ENCODE peak calls at places on chromosome 13, in eight cellular contexts. N is endothelial cell of umbilical vein, O is HCT116, E is K562, B is GM12878, J is H1, Q is SK-N-SH, V is HepG2. M is an unnamed sample.

GRCh38 chr13:114043421-114044053 is 69.7 kb upstream of the C13orf46 start:
- DNase-seq in B (no peak), E (no peak), Q (peak), V (peak), N (no peak), O (no peak), J (no peak), M (no peak)

GRCh38 chr13:59543418-59543817 is 620.3 kb downstream of the DIAPH3 start:
- DNase-seq in O (no peak), B (no peak), Q (no peak), J (no peak), E (no peak), N (no peak), V (no peak), M (peak)

GRCh38 chr13:27024781-27025492 is 146.7 kb downstream of the USP12 start:
- DNase-seq in J (no peak), E (no peak), O (no peak), Q (no peak), V (peak), N (no peak), B (no peak), M (no peak)

GRCh38 chr13:46181799-46182490 is at the start of gene LCP1:
- DNase-seq in V (no peak), O (no peak), Q (no peak), B (peak), E (peak), N (no peak), J (no peak), M (no peak)

GRCh38 chr13:75383064-75383715 is 98.8 kb downstream of the TBC1D4 start:
- DNase-seq in J (no peak), Q (no peak), V (no peak), O (no peak), E (no peak), N (no peak), B (no peak), M (no peak)

GRCh38 chr13:80255946-80256345 is 85.0 kb downstream of the SPRY2 start:
- DNase-seq in E (no peak), V (no peak), J (no peak), B (no peak), Q (no peak), N (no peak), O (no peak), M (no peak)

GRCh38 chr13:97445504-97446187 is 11.7 kb downstream of the RAP2A start:
- DNase-seq in V (no peak), B (no peak), N (no peak), J (no peak), Q (no peak), E (no peak), O (no peak), M (no peak)

GRCh38 chr13:88800505-88800904 is 1129.3 kb downstream of the SLITRK5 start:
- DNase-seq in O (no peak), E (no peak), N (no peak), J (no peak), V (no peak), B (no peak), Q (no peak), M (no peak)

GRCh38 chr13:80168089-80168850 is 172.7 kb downstream of the SPRY2 start:
- DNase-seq in O (no peak), E (no peak), J (no peak), V (no peak), Q (no peak), N (no peak), B (no peak), M (peak)

GRCh38 chr13:76971215-76971614 is 20.7 kb upstream of the CLN5 start:
- DNase-seq in E (no peak), O (no peak), Q (no peak), B (no peak), N (no peak), V (no peak), J (no peak), M (no peak)

GRCh38 chr13:27783111-27783510 is 9.2 kb upstream of the GSX1 start:
- DNase-seq in V (peak), Q (no peak), O (no peak), B (no peak), E (peak), N (peak), J (no peak), M (no peak)

GRCh38 chr13:99357149-99357596 is 50.0 kb upstream of the GPR183 start:
- DNase-seq in B (peak), O (no peak), E (peak), J (no peak), Q (no peak), N (peak), V (no peak), M (no peak)

GRCh38 chr13:108742681-108743080 is 113.3 kb downstream of the MYO16 start:
- DNase-seq in E (no peak), O (no peak), Q (no peak), V (no peak), N (no peak), J (no peak), B (no peak), M (no peak)

GRCh38 chr13:44241638-44242037 is 132.0 kb upstream of the SERP2 start:
- DNase-seq in O (no peak), N (no peak), B (no peak), V (no peak), Q (no peak), E (no peak), J (no peak), M (no peak)

DNA sequence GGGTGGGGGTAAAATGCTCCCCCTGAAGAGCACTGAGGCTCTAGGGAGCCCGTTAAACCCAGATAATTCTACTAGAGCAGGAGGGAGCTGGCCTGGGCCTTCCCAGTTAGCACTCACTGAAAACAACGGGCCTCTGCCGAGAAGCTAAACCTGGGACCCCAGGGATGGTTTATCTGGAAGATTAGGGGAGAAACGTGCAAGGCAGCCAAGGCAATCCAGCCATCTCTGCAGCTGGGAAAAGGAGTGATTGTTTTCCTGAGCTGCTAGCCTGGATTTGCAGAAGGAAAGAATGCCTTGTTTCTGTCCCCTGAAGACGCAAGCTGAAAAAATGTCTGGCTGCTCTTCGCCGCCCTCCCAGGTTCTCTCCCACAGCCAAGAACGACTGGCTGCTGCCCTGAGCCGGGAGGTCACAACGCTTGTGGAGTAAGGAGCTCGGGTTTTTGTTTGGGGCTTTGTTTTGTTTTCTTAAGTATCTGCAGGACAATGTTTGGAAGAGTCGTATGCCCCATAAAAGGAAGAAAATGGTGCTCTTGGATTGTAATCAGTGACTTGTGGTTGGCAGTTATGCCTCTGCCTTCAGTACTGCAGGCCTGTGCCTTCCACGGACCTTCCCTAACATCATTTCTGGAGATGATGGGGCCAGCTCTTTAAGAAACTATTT is 31.5 kb downstream of the COL4A2 start:
- DNase-seq in Q (no peak), O (no peak), J (no peak), B (no peak), V (no peak), E (no peak), N (peak), M (no peak)
- TF ChIP-seq POLR2AphosphoS5 in Q (no peak), O (no peak), J (no peak), B (no peak), V (no peak), E (no peak), N (no peak), M (no peak)

GRCh38 chr13:31046711-31047279 is 114.3 kb downstream of the TEX26 start:
- DNase-seq in V (no peak), B (no peak), E (no peak), O (no peak), J (no peak), N (no peak), Q (peak), M (no peak)
- H3K9ac ChIP-seq in V (no peak), B (no peak), E (no peak), O (peak), J (no peak), N (no peak), Q (no peak), M (no peak)

GRCh38 chr13:51958217-51958547 is 53.1 kb downstream of the ATP7B start:
- DNase-seq in V (no peak), Q (no peak), N (no peak), O (no peak), E (no peak), J (no peak), B (no peak), M (no peak)
- TF ChIP-seq POLR2AphosphoS5 in V (no peak), Q (no peak), N (no peak), O (no peak), E (no peak), J (no peak), B (no peak), M (no peak)

GRCh38 chr13:40798380-40798779 is 9.0 kb downstream of the SLC25A15 start:
- DNase-seq in Q (no peak), O (no peak), J (no peak), N (no peak), V (no peak), B (no peak), E (no peak), M (no peak)
- H3K9ac ChIP-seq in Q (no peak), O (no peak), J (no peak), N (no peak), V (no peak), B (no peak), E (no peak), M (no peak)